ENCODE peak calls at places on chromosomes 16 and 17, in seven cellular contexts. One of them, this sample, is unnamed.
A peak's percentile ranks its signal among the peaks of the same experiment; 100 is the strongest.

GRCh38 chr16:89418352-89418751 is 72.0 kb downstream of the ANKRD11 start:
- DNase-seq in NCI-H510A treated with DMSO at 0.1 percent for 48 hours: no peak
- DNase-seq in iPS DF 19.7: no peak
- DNase-seq in HS-5: no peak
- DNase-seq in left colon: no peak
- DNase-seq in sigmoid colon: no peak
- DNase-seq in HuH-7: peak; percentile 71
- DNase-seq in this sample: no peak

GRCh38 chr16:9123871-9124270 is 32.4 kb downstream of the HAPSTR1 start:
- DNase-seq in NCI-H510A treated with DMSO at 0.1 percent for 48 hours: no peak
- DNase-seq in iPS DF 19.7: no peak
- DNase-seq in HS-5: no peak
- DNase-seq in left colon: peak; percentile 89
- DNase-seq in sigmoid colon: peak; percentile 71
- DNase-seq in HuH-7: no peak
- DNase-seq in this sample: no peak

GRCh38 chr17:36918260-36918691 is 19.0 kb upstream of the LHX1 start:
- DNase-seq in NCI-H510A treated with DMSO at 0.1 percent for 48 hours: no peak
- DNase-seq in iPS DF 19.7: no peak
- DNase-seq in HS-5: no peak
- DNase-seq in left colon: no peak
- DNase-seq in sigmoid colon: no peak
- DNase-seq in HuH-7: no peak
- DNase-seq in this sample: no peak

GRCh38 chr16:87190288-87191240 is 126.6 kb downstream of the C16orf95 start:
- DNase-seq in NCI-H510A treated with DMSO at 0.1 percent for 48 hours: no peak
- DNase-seq in iPS DF 19.7: no peak
- DNase-seq in HS-5: no peak
- DNase-seq in left colon: no peak
- DNase-seq in sigmoid colon: no peak
- DNase-seq in HuH-7: no peak
- DNase-seq in this sample: no peak

GRCh38 chr17:6558932-6559752 is 2.8 kb upstream of the PITPNM3 start:
- DNase-seq in NCI-H510A treated with DMSO at 0.1 percent for 48 hours: no peak
- DNase-seq in iPS DF 19.7: no peak
- DNase-seq in HS-5: no peak
- DNase-seq in left colon: no peak
- DNase-seq in sigmoid colon: no peak
- DNase-seq in HuH-7: no peak
- DNase-seq in this sample: no peak

GRCh38 chr16:22328081-22328725 is 31.0 kb downstream of the POLR3E start:
- DNase-seq in NCI-H510A treated with DMSO at 0.1 percent for 48 hours: no peak
- DNase-seq in iPS DF 19.7: no peak
- DNase-seq in HS-5: no peak
- DNase-seq in left colon: no peak
- DNase-seq in sigmoid colon: no peak
- DNase-seq in HuH-7: no peak
- DNase-seq in this sample: no peak

GRCh38 chr16:75733305-75734141 is 7.2 kb upstream of the CPHXL start:
- DNase-seq in NCI-H510A treated with DMSO at 0.1 percent for 48 hours: no peak
- DNase-seq in iPS DF 19.7: no peak
- DNase-seq in HS-5: peak; percentile 33
- DNase-seq in left colon: peak; percentile 11
- DNase-seq in sigmoid colon: no peak
- DNase-seq in HuH-7: peak; percentile 29
- DNase-seq in this sample: peak; percentile 81

GRCh38 chr16:71250461-71251232 is 20.1 kb upstream of the HYDIN start:
- DNase-seq in NCI-H510A treated with DMSO at 0.1 percent for 48 hours: no peak
- DNase-seq in iPS DF 19.7: no peak
- DNase-seq in HS-5: no peak
- DNase-seq in left colon: no peak
- DNase-seq in sigmoid colon: no peak
- DNase-seq in HuH-7: no peak
- DNase-seq in this sample: no peak

GRCh38 chr16:1152651-1153259 is at the start of gene CACNA1H:
- DNase-seq in NCI-H510A treated with DMSO at 0.1 percent for 48 hours: no peak
- DNase-seq in iPS DF 19.7: no peak
- DNase-seq in HS-5: no peak
- DNase-seq in left colon: peak; percentile 36
- DNase-seq in sigmoid colon: no peak
- DNase-seq in HuH-7: peak; percentile 58
- DNase-seq in this sample: no peak

GRCh38 chr17:75785016-75785769 is 587 bp downstream of the UNK start:
- DNase-seq in NCI-H510A treated with DMSO at 0.1 percent for 48 hours: peak; percentile 90
- DNase-seq in iPS DF 19.7: no peak
- DNase-seq in HS-5: no peak
- DNase-seq in left colon: peak; percentile 88
- DNase-seq in sigmoid colon: peak; percentile 96
- DNase-seq in HuH-7: no peak
- DNase-seq in this sample: peak; percentile 80

GRCh38 chr16:694187-694862 is 4.1 kb upstream of the WDR24 start:
- DNase-seq in NCI-H510A treated with DMSO at 0.1 percent for 48 hours: no peak
- DNase-seq in iPS DF 19.7: no peak
- DNase-seq in HS-5: no peak
- DNase-seq in left colon: no peak
- DNase-seq in sigmoid colon: no peak
- DNase-seq in HuH-7: no peak
- DNase-seq in this sample: no peak

GRCh38 chr17:64129765-64130558 is at the start of gene ERN1:
- DNase-seq in NCI-H510A treated with DMSO at 0.1 percent for 48 hours: peak; percentile 95
- DNase-seq in iPS DF 19.7: no peak
- DNase-seq in HS-5: no peak
- DNase-seq in left colon: peak; percentile 95
- DNase-seq in sigmoid colon: peak; percentile 97
- DNase-seq in HuH-7: peak; percentile 86
- DNase-seq in this sample: peak; percentile 83

GRCh38 chr17:64282753-64283080 is 19.7 kb upstream of the TEX2 start:
- DNase-seq in NCI-H510A treated with DMSO at 0.1 percent for 48 hours: no peak
- DNase-seq in iPS DF 19.7: no peak
- DNase-seq in HS-5: no peak
- DNase-seq in left colon: no peak
- DNase-seq in sigmoid colon: no peak
- DNase-seq in HuH-7: no peak
- DNase-seq in this sample: no peak

GRCh38 chr17:32266389-32267269 is 997 bp downstream of the RHBDL3 start:
- DNase-seq in NCI-H510A treated with DMSO at 0.1 percent for 48 hours: no peak
- DNase-seq in iPS DF 19.7: no peak
- DNase-seq in HS-5: no peak
- DNase-seq in left colon: peak; percentile 16
- DNase-seq in sigmoid colon: no peak
- DNase-seq in HuH-7: no peak
- DNase-seq in this sample: no peak

GRCh38 chr16:51465026-51465425 is 314.0 kb upstream of the SALL1 start:
- DNase-seq in NCI-H510A treated with DMSO at 0.1 percent for 48 hours: no peak
- DNase-seq in iPS DF 19.7: no peak
- DNase-seq in HS-5: no peak
- DNase-seq in left colon: no peak
- DNase-seq in sigmoid colon: no peak
- DNase-seq in HuH-7: no peak
- DNase-seq in this sample: peak; percentile 0

GRCh38 chr16:11797957-11798299 is 870 bp upstream of the ZC3H7A start:
- DNase-seq in NCI-H510A treated with DMSO at 0.1 percent for 48 hours: no peak
- DNase-seq in iPS DF 19.7: no peak
- DNase-seq in HS-5: no peak
- DNase-seq in left colon: no peak
- DNase-seq in sigmoid colon: no peak
- DNase-seq in HuH-7: no peak
- DNase-seq in this sample: no peak

GRCh38 chr17:45222273-45222993 is 748 bp downstream of the FMNL1 start:
- DNase-seq in NCI-H510A treated with DMSO at 0.1 percent for 48 hours: no peak
- DNase-seq in iPS DF 19.7: no peak
- DNase-seq in HS-5: no peak
- DNase-seq in left colon: peak; percentile 39
- DNase-seq in sigmoid colon: no peak
- DNase-seq in HuH-7: no peak
- DNase-seq in this sample: no peak

GRCh38 chr16:53864819-53865491 is 161.0 kb downstream of the FTO start:
- DNase-seq in NCI-H510A treated with DMSO at 0.1 percent for 48 hours: no peak
- DNase-seq in iPS DF 19.7: no peak
- DNase-seq in HS-5: no peak
- DNase-seq in left colon: no peak
- DNase-seq in sigmoid colon: no peak
- DNase-seq in HuH-7: no peak
- DNase-seq in this sample: no peak

GRCh38 chr17:28335959-28336871 is 654 bp downstream of the TNFAIP1 start:
- DNase-seq in NCI-H510A treated with DMSO at 0.1 percent for 48 hours: peak; percentile 66
- DNase-seq in iPS DF 19.7: peak; percentile 54
- DNase-seq in HS-5: peak; percentile 63
- DNase-seq in left colon: peak; percentile 46
- DNase-seq in sigmoid colon: peak; percentile 71
- DNase-seq in HuH-7: peak; percentile 57
- DNase-seq in this sample: peak; percentile 53

GRCh38 chr16:51880776-51881175 is 666.2 kb downstream of the TOX3 start:
- DNase-seq in NCI-H510A treated with DMSO at 0.1 percent for 48 hours: no peak
- DNase-seq in iPS DF 19.7: no peak
- DNase-seq in HS-5: no peak
- DNase-seq in left colon: no peak
- DNase-seq in sigmoid colon: no peak
- DNase-seq in HuH-7: no peak
- DNase-seq in this sample: peak; percentile 5

GRCh38 chr17:33981713-33982601 is 273.1 kb upstream of the CCL2 start:
- DNase-seq in NCI-H510A treated with DMSO at 0.1 percent for 48 hours: no peak
- DNase-seq in iPS DF 19.7: no peak
- DNase-seq in HS-5: no peak
- DNase-seq in left colon: peak; percentile 40
- DNase-seq in sigmoid colon: no peak
- DNase-seq in HuH-7: no peak
- DNase-seq in this sample: no peak

GRCh38 chr16:54077412-54077821 is 209.2 kb downstream of the IRX3 start:
- DNase-seq in NCI-H510A treated with DMSO at 0.1 percent for 48 hours: no peak
- DNase-seq in iPS DF 19.7: no peak
- DNase-seq in HS-5: peak; percentile 59
- DNase-seq in left colon: no peak
- DNase-seq in sigmoid colon: no peak
- DNase-seq in HuH-7: no peak
- DNase-seq in this sample: peak; percentile 24

GRCh38 chr17:7417056-7417655 is 3.0 kb upstream of the SPEM1 start:
- DNase-seq in NCI-H510A treated with DMSO at 0.1 percent for 48 hours: no peak
- DNase-seq in iPS DF 19.7: no peak
- DNase-seq in HS-5: no peak
- DNase-seq in left colon: no peak
- DNase-seq in sigmoid colon: no peak
- DNase-seq in HuH-7: no peak
- DNase-seq in this sample: no peak

GRCh38 chr16:23182675-23183485 is at the start of gene SCNN1G:
- DNase-seq in NCI-H510A treated with DMSO at 0.1 percent for 48 hours: peak; percentile 46
- DNase-seq in iPS DF 19.7: no peak
- DNase-seq in HS-5: no peak
- DNase-seq in left colon: peak; percentile 45
- DNase-seq in sigmoid colon: no peak
- DNase-seq in HuH-7: no peak
- DNase-seq in this sample: no peak

GRCh38 chr16:73319747-73320146 is 271.8 kb upstream of the ZFHX3 start:
- DNase-seq in NCI-H510A treated with DMSO at 0.1 percent for 48 hours: no peak
- DNase-seq in iPS DF 19.7: no peak
- DNase-seq in HS-5: no peak
- DNase-seq in left colon: no peak
- DNase-seq in sigmoid colon: peak; percentile 13
- DNase-seq in HuH-7: no peak
- DNase-seq in this sample: no peak